ENCODE peak calls at places on chromosomes 6 and 20, in four cellular contexts. D is lower lobe of right lung, P is kidney glomerular epithelial cell, C is HuH-7. O is an unnamed sample.

GRCh38 chr6:112153926-112154621 is 66.7 kb downstream of the FAM229B start:
- DNase-seq in D (no peak), P (peak; percentile 32), C (no peak), O (no peak)

GRCh38 chr6:159094444-159095252 is 49.9 kb upstream of the TAGAP start:
- DNase-seq in D (no peak), P (no peak), C (no peak), O (no peak)

GRCh38 chr6:165962361-165962760 is 205.3 kb downstream of the TBXT start:
- DNase-seq in D (no peak), P (no peak), C (no peak), O (no peak)

GRCh38 chr6:105424177-105424783 is 21.4 kb upstream of the PREP start:
- DNase-seq in D (no peak), P (peak; percentile 32), C (peak; percentile 46), O (no peak)

GRCh38 chr20:56974499-56975250 is 291.8 kb downstream of the BMP7 start:
- DNase-seq in D (no peak), P (peak; percentile 36), C (peak; percentile 28), O (no peak)

GRCh38 chr6:22313796-22314195 is 17.0 kb upstream of the PRL start:
- DNase-seq in D (no peak), P (no peak), C (no peak), O (no peak)

GRCh38 chr6:1247058-1247457 is 64.8 kb upstream of the FOXQ1 start:
- DNase-seq in D (no peak), P (no peak), C (no peak), O (no peak)

GRCh38 chr6:4946521-4946920 is 57.3 kb downstream of the RPP40 start:
- DNase-seq in D (no peak), P (no peak), C (no peak), O (peak; percentile 26)

GRCh38 chr20:44560229-44560628 is 22.1 kb upstream of the PKIG start:
- DNase-seq in D (no peak), P (no peak), C (no peak), O (no peak)

GRCh38 chr6:16985484-16986284 is 116.2 kb upstream of the STMND1 start:
- DNase-seq in D (no peak), P (no peak), C (no peak), O (peak; percentile 79)

GRCh38 chr6:111757342-111757741 is 115.9 kb downstream of the FYN start:
- DNase-seq in D (no peak), P (peak; percentile 20), C (no peak), O (no peak)

GRCh38 chr6:89098461-89098860 is 17.9 kb downstream of the PNRC1 start:
- DNase-seq in D (no peak), P (no peak), C (no peak), O (no peak)

GRCh38 chr6:136035378-136036070 is 184.0 kb downstream of the PDE7B start:
- DNase-seq in D (no peak), P (peak; percentile 16), C (no peak), O (no peak)

GRCh38 chr6:1896897-1897296 is 287.2 kb downstream of the FOXC1 start:
- DNase-seq in D (no peak), P (no peak), C (no peak), O (no peak)

GRCh38 chr6:128519931-128520435 is 416 bp downstream of the PTPRK start:
- DNase-seq in D (peak; percentile 70), P (peak; percentile 51), C (no peak), O (no peak)